ENCODE peak calls at places on chromosomes 5 and 9, in four cellular contexts. One of them, this sample, is unnamed.
A peak's percentile ranks its signal among the peaks of the same experiment; 100 is the strongest.

GRCh38 chr5:137231535-137231934 is 267.6 kb downstream of the SPOCK1 start:
- DNase-seq in GM12865: no peak
- DNase-seq in activated T-helper 1 cell treated with Interleukin-2 at 50 U/mL for 16 hours: no peak
- DNase-seq in activated CD4-positive, alpha-beta T cell treated with anti-CD3 and anti-CD28 coated beads, Interleukin-2, amount 10 ng/mL, durations not matched to agents 7 days and 5 days: no peak
- DNase-seq in this sample: no peak

GRCh38 chr5:881551-881935 is 11.1 kb downstream of the BRD9 start:
- DNase-seq in GM12865: no peak
- DNase-seq in activated T-helper 1 cell treated with Interleukin-2 at 50 U/mL for 16 hours: no peak
- DNase-seq in activated CD4-positive, alpha-beta T cell treated with anti-CD3 and anti-CD28 coated beads, Interleukin-2, amount 10 ng/mL, durations not matched to agents 7 days and 5 days: no peak
- DNase-seq in this sample: no peak

GRCh38 chr5:158976035-158976434 is 123.7 kb downstream of the EBF1 start:
- DNase-seq in GM12865: no peak
- DNase-seq in activated T-helper 1 cell treated with Interleukin-2 at 50 U/mL for 16 hours: no peak
- DNase-seq in activated CD4-positive, alpha-beta T cell treated with anti-CD3 and anti-CD28 coated beads, Interleukin-2, amount 10 ng/mL, durations not matched to agents 7 days and 5 days: no peak
- DNase-seq in this sample: no peak

GRCh38 chr5:79582186-79582585 is 30.1 kb upstream of the TENT2 start:
- DNase-seq in GM12865: no peak
- DNase-seq in activated T-helper 1 cell treated with Interleukin-2 at 50 U/mL for 16 hours: no peak
- DNase-seq in activated CD4-positive, alpha-beta T cell treated with anti-CD3 and anti-CD28 coated beads, Interleukin-2, amount 10 ng/mL, durations not matched to agents 7 days and 5 days: no peak
- DNase-seq in this sample: no peak

GRCh38 chr5:64458948-64459347 is 46.9 kb upstream of the RGS7BP start:
- DNase-seq in GM12865: no peak
- DNase-seq in activated T-helper 1 cell treated with Interleukin-2 at 50 U/mL for 16 hours: no peak
- DNase-seq in activated CD4-positive, alpha-beta T cell treated with anti-CD3 and anti-CD28 coated beads, Interleukin-2, amount 10 ng/mL, durations not matched to agents 7 days and 5 days: no peak
- DNase-seq in this sample: no peak

GRCh38 chr5:78787763-78788162 is 139.2 kb upstream of the LHFPL2 start:
- DNase-seq in GM12865: no peak
- DNase-seq in activated T-helper 1 cell treated with Interleukin-2 at 50 U/mL for 16 hours: no peak
- DNase-seq in activated CD4-positive, alpha-beta T cell treated with anti-CD3 and anti-CD28 coated beads, Interleukin-2, amount 10 ng/mL, durations not matched to agents 7 days and 5 days: no peak
- DNase-seq in this sample: peak; percentile 78

GRCh38 chr9:137756045-137756744 is 121.4 kb upstream of the CACNA1B start:
- DNase-seq in GM12865: no peak
- DNase-seq in activated T-helper 1 cell treated with Interleukin-2 at 50 U/mL for 16 hours: no peak
- DNase-seq in activated CD4-positive, alpha-beta T cell treated with anti-CD3 and anti-CD28 coated beads, Interleukin-2, amount 10 ng/mL, durations not matched to agents 7 days and 5 days: no peak
- DNase-seq in this sample: no peak

GRCh38 chr9:120916573-120916972 is 10.0 kb downstream of the TRAF1 start:
- DNase-seq in GM12865: no peak
- DNase-seq in activated T-helper 1 cell treated with Interleukin-2 at 50 U/mL for 16 hours: no peak
- DNase-seq in activated CD4-positive, alpha-beta T cell treated with anti-CD3 and anti-CD28 coated beads, Interleukin-2, amount 10 ng/mL, durations not matched to agents 7 days and 5 days: no peak
- DNase-seq in this sample: no peak

GRCh38 chr9:107465467-107466451 is 23.8 kb downstream of the KLF4 start:
- DNase-seq in GM12865: peak; percentile 48
- DNase-seq in activated T-helper 1 cell treated with Interleukin-2 at 50 U/mL for 16 hours: no peak
- DNase-seq in activated CD4-positive, alpha-beta T cell treated with anti-CD3 and anti-CD28 coated beads, Interleukin-2, amount 10 ng/mL, durations not matched to agents 7 days and 5 days: peak; percentile 13
- DNase-seq in this sample: peak; percentile 47

GRCh38 chr5:167770461-167770860 is 521.0 kb upstream of the WWC1 start:
- DNase-seq in GM12865: no peak
- DNase-seq in activated T-helper 1 cell treated with Interleukin-2 at 50 U/mL for 16 hours: no peak
- DNase-seq in activated CD4-positive, alpha-beta T cell treated with anti-CD3 and anti-CD28 coated beads, Interleukin-2, amount 10 ng/mL, durations not matched to agents 7 days and 5 days: no peak
- DNase-seq in this sample: no peak

This sample was measured in MV-4-11.